ENCODE peak calls at places on chromosomes 4 and X, in eight cellular contexts. One of them, this sample, is unnamed.
A peak's percentile ranks its signal among the peaks of the same experiment; 100 is the strongest.

GRCh38 chr4:48110452-48110978 is 23.5 kb downstream of the TXK start:
- DNase-seq in GM23248: no peak
- DNase-seq in K562: no peak
- DNase-seq in effector memory CD4-positive, alpha-beta T cell: no peak
- DNase-seq in breast epithelium: no peak
- DNase-seq in IMR-90: no peak
- DNase-seq in sigmoid colon: no peak
- DNase-seq in H9: no peak
- DNase-seq in this sample: no peak

GRCh38 chr4:182492456-182492855 is 249.3 kb downstream of the TENM3 start:
- DNase-seq in GM23248: peak; percentile 42
- DNase-seq in K562: no peak
- DNase-seq in effector memory CD4-positive, alpha-beta T cell: no peak
- DNase-seq in breast epithelium: no peak
- DNase-seq in IMR-90: peak; percentile 76
- DNase-seq in sigmoid colon: no peak
- DNase-seq in H9: no peak
- DNase-seq in this sample: peak; percentile 51

GRCh38 chr4:151730003-151730559 is 30.7 kb downstream of the GATB start:
- DNase-seq in GM23248: peak; percentile 22
- DNase-seq in K562: no peak
- DNase-seq in effector memory CD4-positive, alpha-beta T cell: no peak
- DNase-seq in breast epithelium: no peak
- DNase-seq in IMR-90: no peak
- DNase-seq in sigmoid colon: no peak
- DNase-seq in H9: peak; percentile 67
- DNase-seq in this sample: no peak

GRCh38 chr4:108709234-108709633 is 53.6 kb downstream of the ETNPPL start:
- DNase-seq in GM23248: no peak
- DNase-seq in K562: no peak
- DNase-seq in effector memory CD4-positive, alpha-beta T cell: no peak
- DNase-seq in breast epithelium: no peak
- DNase-seq in IMR-90: no peak
- DNase-seq in sigmoid colon: no peak
- DNase-seq in H9: no peak
- DNase-seq in this sample: no peak

GRCh38 chrX:117957128-117957527 is 159.5 kb downstream of the KLHL13 start:
- DNase-seq in GM23248: no peak
- DNase-seq in K562: no peak
- DNase-seq in effector memory CD4-positive, alpha-beta T cell: no peak
- DNase-seq in breast epithelium: no peak
- DNase-seq in IMR-90: peak; percentile 25
- DNase-seq in sigmoid colon: no peak
- DNase-seq in H9: no peak
- DNase-seq in this sample: no peak

GRCh38 chr4:3267576-3268394 is 18.8 kb downstream of the MSANTD1 start:
- DNase-seq in GM23248: no peak
- DNase-seq in K562: no peak
- DNase-seq in effector memory CD4-positive, alpha-beta T cell: no peak
- DNase-seq in breast epithelium: no peak
- DNase-seq in IMR-90: no peak
- DNase-seq in sigmoid colon: peak; percentile 43
- DNase-seq in H9: no peak
- DNase-seq in this sample: no peak

GRCh38 chrX:153379971-153380581 is 21.1 kb downstream of the PNMA6E start:
- DNase-seq in GM23248: no peak
- DNase-seq in K562: peak; percentile 30
- DNase-seq in effector memory CD4-positive, alpha-beta T cell: no peak
- DNase-seq in breast epithelium: no peak
- DNase-seq in IMR-90: no peak
- DNase-seq in sigmoid colon: no peak
- DNase-seq in H9: no peak
- DNase-seq in this sample: no peak

GRCh38 chr4:1721003-1721665 is at the start of the genes TACC3 and TMEM129:
- DNase-seq in GM23248: peak; percentile 98
- DNase-seq in K562: peak; percentile 99
- DNase-seq in effector memory CD4-positive, alpha-beta T cell: peak; percentile 96
- DNase-seq in breast epithelium: peak; percentile 97
- DNase-seq in IMR-90: peak; percentile 87
- DNase-seq in sigmoid colon: peak; percentile 96
- DNase-seq in H9: peak; percentile 99
- DNase-seq in this sample: peak; percentile 87

GRCh38 chr4:145507636-145508035 is 26.0 kb downstream of the SMAD1 start:
- DNase-seq in GM23248: peak; percentile 12
- DNase-seq in K562: no peak
- DNase-seq in effector memory CD4-positive, alpha-beta T cell: no peak
- DNase-seq in breast epithelium: no peak
- DNase-seq in IMR-90: peak; percentile 56
- DNase-seq in sigmoid colon: no peak
- DNase-seq in H9: no peak
- DNase-seq in this sample: no peak

GRCh38 chrX:21479695-21480280 is 105.6 kb downstream of the CNKSR2 start:
- DNase-seq in GM23248: peak; percentile 57
- DNase-seq in K562: no peak
- DNase-seq in effector memory CD4-positive, alpha-beta T cell: no peak
- DNase-seq in breast epithelium: no peak
- DNase-seq in IMR-90: peak; percentile 54
- DNase-seq in sigmoid colon: no peak
- DNase-seq in H9: no peak
- DNase-seq in this sample: peak; percentile 36

GRCh38 chr4:17599826-17600225 is 14.6 kb upstream of the MED28 start:
- DNase-seq in GM23248: peak; percentile 41
- DNase-seq in K562: no peak
- DNase-seq in effector memory CD4-positive, alpha-beta T cell: no peak
- DNase-seq in breast epithelium: no peak
- DNase-seq in IMR-90: no peak
- DNase-seq in sigmoid colon: no peak
- DNase-seq in H9: no peak
- DNase-seq in this sample: no peak

GRCh38 chr4:137608085-137608484 is 75.8 kb upstream of the PCDH18 start:
- DNase-seq in GM23248: no peak
- DNase-seq in K562: no peak
- DNase-seq in effector memory CD4-positive, alpha-beta T cell: no peak
- DNase-seq in breast epithelium: peak; percentile 27
- DNase-seq in IMR-90: no peak
- DNase-seq in sigmoid colon: peak; percentile 70
- DNase-seq in H9: no peak
- DNase-seq in this sample: no peak

GRCh38 chr4:145557720-145558119 is 61.5 kb upstream of the MMAA start:
- DNase-seq in GM23248: peak; percentile 82
- DNase-seq in K562: peak; percentile 68
- DNase-seq in effector memory CD4-positive, alpha-beta T cell: no peak
- DNase-seq in breast epithelium: no peak
- DNase-seq in IMR-90: peak; percentile 72
- DNase-seq in sigmoid colon: peak; percentile 79
- DNase-seq in H9: peak; percentile 73
- DNase-seq in this sample: peak; percentile 60

GRCh38 chr4:176622251-176622968 is 170.3 kb downstream of the VEGFC start:
- DNase-seq in GM23248: peak; percentile 53
- DNase-seq in K562: no peak
- DNase-seq in effector memory CD4-positive, alpha-beta T cell: no peak
- DNase-seq in breast epithelium: no peak
- DNase-seq in IMR-90: peak; percentile 81
- DNase-seq in sigmoid colon: no peak
- DNase-seq in H9: no peak
- DNase-seq in this sample: peak; percentile 24

GRCh38 chr4:98603683-98604573 is 54.5 kb downstream of the TSPAN5 start:
- DNase-seq in GM23248: peak; percentile 45
- DNase-seq in K562: no peak
- DNase-seq in effector memory CD4-positive, alpha-beta T cell: no peak
- DNase-seq in breast epithelium: no peak
- DNase-seq in IMR-90: peak; percentile 71
- DNase-seq in sigmoid colon: no peak
- DNase-seq in H9: no peak
- DNase-seq in this sample: peak; percentile 54

GRCh38 chrX:77493677-77494553 is 46.7 kb downstream of the FGF16 start:
- DNase-seq in GM23248: peak; percentile 55
- DNase-seq in K562: peak; percentile 14
- DNase-seq in effector memory CD4-positive, alpha-beta T cell: no peak
- DNase-seq in breast epithelium: no peak
- DNase-seq in IMR-90: peak; percentile 88
- DNase-seq in sigmoid colon: no peak
- DNase-seq in H9: peak; percentile 85
- DNase-seq in this sample: peak; percentile 91

GRCh38 chrX:148794350-148794749 is 293.9 kb downstream of the AFF2 start:
- DNase-seq in GM23248: no peak
- DNase-seq in K562: no peak
- DNase-seq in effector memory CD4-positive, alpha-beta T cell: no peak
- DNase-seq in breast epithelium: no peak
- DNase-seq in IMR-90: no peak
- DNase-seq in sigmoid colon: no peak
- DNase-seq in H9: no peak
- DNase-seq in this sample: no peak

DNA sequence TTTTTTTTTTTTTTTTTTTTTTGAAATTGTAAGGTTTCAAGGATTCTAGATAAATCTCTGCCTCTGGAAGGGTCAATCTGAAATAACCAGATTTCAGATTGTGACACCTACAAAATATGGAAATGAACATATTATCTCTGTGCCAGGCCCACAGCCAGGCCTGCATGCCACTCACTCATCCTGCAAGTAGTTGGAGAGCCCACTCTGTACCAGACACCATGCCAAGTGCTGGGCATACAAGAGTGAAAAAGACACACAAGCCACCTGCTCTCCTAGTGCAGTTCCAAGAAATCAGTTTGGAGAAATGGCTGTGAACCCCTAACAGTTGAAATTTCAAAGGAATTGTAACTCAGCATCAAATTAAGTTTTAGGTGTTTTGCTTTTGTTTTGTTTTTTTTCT is 145.9 kb upstream of the NOCT start:
- DNase-seq in GM23248: no peak
- DNase-seq in K562: no peak
- DNase-seq in effector memory CD4-positive, alpha-beta T cell: no peak
- DNase-seq in breast epithelium: no peak
- DNase-seq in IMR-90: no peak
- DNase-seq in sigmoid colon: no peak
- DNase-seq in H9: no peak
- DNase-seq in this sample: no peak
- H3K27me3 ChIP-seq in GM23248: peaks cover 28% of the 10 kb centered on the region
- H3K27me3 ChIP-seq in K562: peaks cover 11% of the 10 kb centered on the region
- H3K27me3 ChIP-seq in effector memory CD4-positive, alpha-beta T cell: no peaks in the 10 kb centered on the region
- H3K27me3 ChIP-seq in breast epithelium: no peaks in the 10 kb centered on the region
- H3K27me3 ChIP-seq in IMR-90: peaks cover 5% of the 10 kb centered on the region
- H3K27me3 ChIP-seq in sigmoid colon: no peaks in the 10 kb centered on the region
- H3K27me3 ChIP-seq in H9: no peaks in the 10 kb centered on the region
- H3K27me3 ChIP-seq in this sample: no peaks in the 10 kb centered on the region

DNA sequence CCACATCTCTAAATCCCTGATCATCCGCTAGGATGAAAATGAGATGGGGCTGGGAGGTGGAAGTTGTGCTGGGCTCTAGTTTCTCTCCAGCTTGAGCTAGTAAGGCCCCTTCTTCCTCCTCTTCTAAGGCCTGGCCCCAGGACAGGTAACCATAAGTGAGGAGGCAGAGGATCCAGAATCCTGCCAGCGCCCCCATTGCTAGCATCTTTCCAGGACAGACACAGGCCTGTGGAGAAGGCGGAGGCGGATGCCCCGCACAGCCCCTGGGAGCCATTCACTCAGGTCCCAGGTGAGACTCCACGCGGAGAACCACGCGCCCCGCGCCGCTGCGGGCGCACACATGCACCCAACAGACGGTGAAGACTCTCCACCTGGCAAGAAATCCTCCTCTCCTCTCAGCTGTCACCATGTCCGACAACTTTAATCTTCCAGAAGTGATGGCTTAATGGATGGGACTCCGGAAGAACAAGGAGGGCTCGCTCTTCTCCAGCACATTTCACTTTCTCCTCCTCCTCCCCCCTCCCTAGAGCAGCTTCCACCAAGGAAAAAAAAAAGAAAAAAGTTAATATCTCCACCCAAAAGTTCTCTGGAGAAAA is 788 bp downstream of the ARSJ start:
- DNase-seq in GM23248: peak; percentile 21
- DNase-seq in K562: no peak
- DNase-seq in effector memory CD4-positive, alpha-beta T cell: no peak
- DNase-seq in breast epithelium: no peak
- DNase-seq in IMR-90: peak; percentile 18
- DNase-seq in sigmoid colon: no peak
- DNase-seq in H9: peak; percentile 56
- DNase-seq in this sample: no peak
- H3K27ac ChIP-seq in GM23248: peak overlapping the region; percentile 80
- H3K27ac ChIP-seq in K562: no peak overlapping the region
- H3K27ac ChIP-seq in effector memory CD4-positive, alpha-beta T cell: no peak overlapping the region
- H3K27ac ChIP-seq in breast epithelium: peak overlapping the region; percentile 95
- H3K27ac ChIP-seq in IMR-90: peak overlapping the region; percentile 98
- H3K27ac ChIP-seq in sigmoid colon: peak overlapping the region; percentile 91
- H3K27ac ChIP-seq in H9: no peak overlapping the region
- H3K27ac ChIP-seq in this sample: peak overlapping the region; percentile 74

GRCh38 chr4:76717431-76717830 is 180.5 kb downstream of the SOWAHB start:
- DNase-seq in GM23248: no peak
- DNase-seq in K562: no peak
- DNase-seq in effector memory CD4-positive, alpha-beta T cell: no peak
- DNase-seq in breast epithelium: no peak
- DNase-seq in IMR-90: no peak
- DNase-seq in sigmoid colon: no peak
- DNase-seq in H9: no peak
- DNase-seq in this sample: no peak
- H3K27me3 ChIP-seq in GM23248: no peaks in the 10 kb centered on the region
- H3K27me3 ChIP-seq in K562: peaks cover 5% of the 10 kb centered on the region
- H3K27me3 ChIP-seq in effector memory CD4-positive, alpha-beta T cell: no peaks in the 10 kb centered on the region
- H3K27me3 ChIP-seq in breast epithelium: no peaks in the 10 kb centered on the region
- H3K27me3 ChIP-seq in IMR-90: no peaks in the 10 kb centered on the region
- H3K27me3 ChIP-seq in sigmoid colon: no peaks in the 10 kb centered on the region
- H3K27me3 ChIP-seq in H9: no peaks in the 10 kb centered on the region
- H3K27me3 ChIP-seq in this sample: no peaks in the 10 kb centered on the region

GRCh38 chr4:81469774-81470455 is 1.8 kb downstream of the RASGEF1B start:
- DNase-seq in GM23248: no peak
- DNase-seq in K562: no peak
- DNase-seq in effector memory CD4-positive, alpha-beta T cell: no peak
- DNase-seq in breast epithelium: no peak
- DNase-seq in IMR-90: no peak
- DNase-seq in sigmoid colon: no peak
- DNase-seq in H9: no peak
- DNase-seq in this sample: no peak

GRCh38 chr4:81472249-81473085 is 760 bp upstream of the RASGEF1B start:
- DNase-seq in GM23248: peak; percentile 53
- DNase-seq in K562: peak; percentile 18
- DNase-seq in effector memory CD4-positive, alpha-beta T cell: no peak
- DNase-seq in breast epithelium: peak; percentile 59
- DNase-seq in IMR-90: no peak
- DNase-seq in sigmoid colon: peak; percentile 67
- DNase-seq in H9: peak; percentile 42
- DNase-seq in this sample: peak; percentile 25

GRCh38 chr4:81470456-81471327 is 1.0 kb downstream of the RASGEF1B start:
- DNase-seq in GM23248: peak; percentile 37
- DNase-seq in K562: no peak
- DNase-seq in effector memory CD4-positive, alpha-beta T cell: peak; percentile 12
- DNase-seq in breast epithelium: peak; percentile 37
- DNase-seq in IMR-90: no peak
- DNase-seq in sigmoid colon: peak; percentile 79
- DNase-seq in H9: peak; percentile 45
- DNase-seq in this sample: peak; percentile 33

GRCh38 chr4:81471361-81472248 is at the start of gene RASGEF1B:
- DNase-seq in GM23248: peak; percentile 87
- DNase-seq in K562: peak; percentile 95
- DNase-seq in effector memory CD4-positive, alpha-beta T cell: peak; percentile 92
- DNase-seq in breast epithelium: peak; percentile 90
- DNase-seq in IMR-90: peak; percentile 62
- DNase-seq in sigmoid colon: peak; percentile 93
- DNase-seq in H9: peak; percentile 75
- DNase-seq in this sample: peak; percentile 61

DNA sequence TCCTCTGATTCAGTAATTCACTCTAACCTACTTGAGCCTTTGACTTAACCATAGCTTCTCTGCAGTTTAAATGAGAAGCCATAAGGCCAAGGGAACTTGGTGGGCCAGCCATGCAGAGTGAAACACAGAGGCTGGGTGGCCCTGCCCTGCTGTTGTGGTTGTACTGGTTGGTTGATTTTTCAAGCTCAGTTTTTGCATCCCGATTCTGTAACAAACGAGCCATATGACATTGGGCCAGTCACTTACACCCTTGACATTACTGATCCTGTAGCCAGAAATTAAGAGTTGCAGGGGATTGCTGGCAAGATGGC is 1.3 kb upstream of the RASGEF1B start:
- DNase-seq in GM23248: no peak
- DNase-seq in K562: no peak
- DNase-seq in effector memory CD4-positive, alpha-beta T cell: no peak
- DNase-seq in breast epithelium: no peak
- DNase-seq in IMR-90: no peak
- DNase-seq in sigmoid colon: no peak
- DNase-seq in H9: no peak
- DNase-seq in this sample: no peak
- H3K27ac ChIP-seq in GM23248: no peak overlapping the region
- H3K27ac ChIP-seq in K562: no peak overlapping the region
- H3K27ac ChIP-seq in effector memory CD4-positive, alpha-beta T cell: peak overlapping the region; percentile 85
- H3K27ac ChIP-seq in breast epithelium: peak overlapping the region; percentile 92
- H3K27ac ChIP-seq in IMR-90: no peak overlapping the region
- H3K27ac ChIP-seq in sigmoid colon: peak overlapping the region; percentile 90
- H3K27ac ChIP-seq in H9: no peak overlapping the region
- H3K27ac ChIP-seq in this sample: no peak overlapping the region